ENCODE peak calls at places on chromosome 1, in six cellular contexts. One of them, this sample, is unnamed.

GRCh38 chr1:18926315-18927081 is 24.1 kb upstream of the ALDH4A1 start:
- DNase-seq in H4: peak; percentile 97
- DNase-seq in stimulated activated CD4-positive, alpha-beta T cell treated with anti-CD3 and anti-CD28 coated beads, Interleukin-1b, Interleukin-23, amount 100 ng/mL, for 24 hours: peak; percentile 61
- DNase-seq in NB4: peak; percentile 96
- DNase-seq in activated CD4-positive, alpha-beta T cell treated with anti-CD3 and anti-CD28 coated beads for 1 hour: peak; percentile 77
- DNase-seq in cerebellar cortex: no peak
- DNase-seq in this sample: peak; percentile 74

GRCh38 chr1:93440272-93440671 is 7.6 kb upstream of the FNBP1L start:
- DNase-seq in H4: no peak
- DNase-seq in stimulated activated CD4-positive, alpha-beta T cell treated with anti-CD3 and anti-CD28 coated beads, Interleukin-1b, Interleukin-23, amount 100 ng/mL, for 24 hours: no peak
- DNase-seq in NB4: no peak
- DNase-seq in activated CD4-positive, alpha-beta T cell treated with anti-CD3 and anti-CD28 coated beads for 1 hour: no peak
- DNase-seq in cerebellar cortex: no peak
- DNase-seq in this sample: no peak

GRCh38 chr1:229381234-229381633 is 38.4 kb upstream of the CCSAP start:
- DNase-seq in H4: no peak
- DNase-seq in stimulated activated CD4-positive, alpha-beta T cell treated with anti-CD3 and anti-CD28 coated beads, Interleukin-1b, Interleukin-23, amount 100 ng/mL, for 24 hours: no peak
- DNase-seq in NB4: peak; percentile 13
- DNase-seq in activated CD4-positive, alpha-beta T cell treated with anti-CD3 and anti-CD28 coated beads for 1 hour: no peak
- DNase-seq in cerebellar cortex: no peak
- DNase-seq in this sample: peak; percentile 69

GRCh38 chr1:38213720-38214367 is 167.3 kb upstream of the POU3F1 start:
- DNase-seq in H4: no peak
- DNase-seq in stimulated activated CD4-positive, alpha-beta T cell treated with anti-CD3 and anti-CD28 coated beads, Interleukin-1b, Interleukin-23, amount 100 ng/mL, for 24 hours: no peak
- DNase-seq in NB4: peak; percentile 22
- DNase-seq in activated CD4-positive, alpha-beta T cell treated with anti-CD3 and anti-CD28 coated beads for 1 hour: no peak
- DNase-seq in cerebellar cortex: no peak
- DNase-seq in this sample: no peak

GRCh38 chr1:85089203-85089602 is 40.9 kb upstream of the MCOLN3 start:
- DNase-seq in H4: no peak
- DNase-seq in stimulated activated CD4-positive, alpha-beta T cell treated with anti-CD3 and anti-CD28 coated beads, Interleukin-1b, Interleukin-23, amount 100 ng/mL, for 24 hours: no peak
- DNase-seq in NB4: no peak
- DNase-seq in activated CD4-positive, alpha-beta T cell treated with anti-CD3 and anti-CD28 coated beads for 1 hour: no peak
- DNase-seq in cerebellar cortex: no peak
- DNase-seq in this sample: no peak

GRCh38 chr1:239912471-239912870 is 179.2 kb upstream of the FMN2 start:
- DNase-seq in H4: no peak
- DNase-seq in stimulated activated CD4-positive, alpha-beta T cell treated with anti-CD3 and anti-CD28 coated beads, Interleukin-1b, Interleukin-23, amount 100 ng/mL, for 24 hours: no peak
- DNase-seq in NB4: no peak
- DNase-seq in activated CD4-positive, alpha-beta T cell treated with anti-CD3 and anti-CD28 coated beads for 1 hour: no peak
- DNase-seq in cerebellar cortex: no peak
- DNase-seq in this sample: no peak

GRCh38 chr1:95384570-95384969 is 150.6 kb downstream of the RWDD3 start:
- DNase-seq in H4: no peak
- DNase-seq in stimulated activated CD4-positive, alpha-beta T cell treated with anti-CD3 and anti-CD28 coated beads, Interleukin-1b, Interleukin-23, amount 100 ng/mL, for 24 hours: no peak
- DNase-seq in NB4: peak; percentile 51
- DNase-seq in activated CD4-positive, alpha-beta T cell treated with anti-CD3 and anti-CD28 coated beads for 1 hour: no peak
- DNase-seq in cerebellar cortex: no peak
- DNase-seq in this sample: peak; percentile 77

GRCh38 chr1:147719711-147720225 is 40.6 kb downstream of the GJA5 start:
- DNase-seq in H4: no peak
- DNase-seq in stimulated activated CD4-positive, alpha-beta T cell treated with anti-CD3 and anti-CD28 coated beads, Interleukin-1b, Interleukin-23, amount 100 ng/mL, for 24 hours: no peak
- DNase-seq in NB4: no peak
- DNase-seq in activated CD4-positive, alpha-beta T cell treated with anti-CD3 and anti-CD28 coated beads for 1 hour: no peak
- DNase-seq in cerebellar cortex: no peak
- DNase-seq in this sample: no peak

This sample was measured in Karpas-422.